ENCODE peak calls at places on chromosomes 4 and X, in eight cellular contexts. I, J, N, P, Z, D, U and W are unnamed samples.

GRCh38 chrX:129790146-129790545 is 10.4 kb downstream of the SASH3 start:
- DNase-seq in P (peak; percentile 8), N (no peak), D (no peak), Z (no peak), U (no peak), I (no peak), J (no peak), W (no peak)

GRCh38 chrX:104118765-104119164 is 6.4 kb downstream of the ZCCHC18 start:
- DNase-seq in D (no peak), U (no peak), N (no peak), J (no peak), Z (no peak), I (no peak), P (no peak), W (no peak)

GRCh38 chrX:142156567-142156966 is 48.5 kb downstream of the MAGEC2 start:
- DNase-seq in U (no peak), I (no peak), D (no peak), J (no peak), N (peak; percentile 53), Z (no peak), P (no peak), W (no peak)

GRCh38 chrX:69107747-69108410 is 57.4 kb downstream of the PJA1 start:
- DNase-seq in U (no peak), D (no peak), N (no peak), Z (no peak), J (no peak), P (no peak), I (no peak), W (no peak)

GRCh38 chr4:102338405-102338804 is 6.9 kb downstream of the SLC39A8 start:
- DNase-seq in J (no peak), D (no peak), I (no peak), N (no peak), Z (no peak), P (no peak), U (no peak), W (no peak)

GRCh38 chr4:134365852-134366251 is 164.3 kb upstream of the PABPC4L start:
- DNase-seq in P (no peak), Z (no peak), U (no peak), N (no peak), J (no peak), I (no peak), D (no peak), W (no peak)

GRCh38 chr4:8040607-8041006 is 100.9 kb upstream of the AFAP1 start:
- DNase-seq in U (no peak), N (no peak), I (no peak), D (no peak), Z (no peak), P (no peak), J (no peak), W (no peak)

GRCh38 chr4:125084608-125085007 is 230.1 kb upstream of the FAT4 start:
- DNase-seq in I (no peak), J (no peak), Z (no peak), U (no peak), N (no peak), P (no peak), D (no peak), W (no peak)

GRCh38 chr4:188162698-188163097 is 23.5 kb downstream of the TRIML1 start:
- DNase-seq in D (no peak), P (no peak), J (no peak), N (peak; percentile 28), U (no peak), Z (no peak), I (no peak), W (no peak)

GRCh38 chr4:94827481-94828110 is 69.8 kb downstream of the BMPR1B start:
- DNase-seq in D (no peak), Z (no peak), I (no peak), N (no peak), P (no peak), U (peak; percentile 28), J (no peak), W (no peak)

GRCh38 chr4:124203613-124204284 is 508.8 kb downstream of the ANKRD50 start:
- DNase-seq in D (no peak), J (no peak), Z (no peak), P (no peak), N (no peak), U (no peak), I (no peak), W (no peak)

GRCh38 chr4:124334119-124334518 is 378.4 kb downstream of the ANKRD50 start:
- DNase-seq in I (no peak), J (no peak), D (no peak), N (no peak), Z (no peak), U (peak; percentile 10), P (no peak), W (no peak)

GRCh38 chrX:153634832-153635231 is 12.2 kb upstream of the DUSP9 start:
- DNase-seq in P (peak; percentile 55), J (peak; percentile 53), Z (no peak), D (no peak), N (no peak), U (no peak), I (no peak), W (no peak)

GRCh38 chrX:153637121-153638040 is 9.6 kb upstream of the DUSP9 start:
- DNase-seq in D (no peak), P (no peak), U (no peak), J (no peak), I (no peak), Z (no peak), N (no peak), W (no peak)

GRCh38 chrX:153635388-153635787 is 11.6 kb upstream of the DUSP9 start:
- DNase-seq in D (no peak), J (no peak), Z (no peak), U (no peak), N (no peak), P (peak; percentile 44), I (no peak), W (no peak)

GRCh38 chrX:153636716-153637115 is 10.3 kb upstream of the DUSP9 start:
- DNase-seq in Z (no peak), N (no peak), U (no peak), I (no peak), J (no peak), P (peak; percentile 40), D (no peak), W (no peak)

DNA sequence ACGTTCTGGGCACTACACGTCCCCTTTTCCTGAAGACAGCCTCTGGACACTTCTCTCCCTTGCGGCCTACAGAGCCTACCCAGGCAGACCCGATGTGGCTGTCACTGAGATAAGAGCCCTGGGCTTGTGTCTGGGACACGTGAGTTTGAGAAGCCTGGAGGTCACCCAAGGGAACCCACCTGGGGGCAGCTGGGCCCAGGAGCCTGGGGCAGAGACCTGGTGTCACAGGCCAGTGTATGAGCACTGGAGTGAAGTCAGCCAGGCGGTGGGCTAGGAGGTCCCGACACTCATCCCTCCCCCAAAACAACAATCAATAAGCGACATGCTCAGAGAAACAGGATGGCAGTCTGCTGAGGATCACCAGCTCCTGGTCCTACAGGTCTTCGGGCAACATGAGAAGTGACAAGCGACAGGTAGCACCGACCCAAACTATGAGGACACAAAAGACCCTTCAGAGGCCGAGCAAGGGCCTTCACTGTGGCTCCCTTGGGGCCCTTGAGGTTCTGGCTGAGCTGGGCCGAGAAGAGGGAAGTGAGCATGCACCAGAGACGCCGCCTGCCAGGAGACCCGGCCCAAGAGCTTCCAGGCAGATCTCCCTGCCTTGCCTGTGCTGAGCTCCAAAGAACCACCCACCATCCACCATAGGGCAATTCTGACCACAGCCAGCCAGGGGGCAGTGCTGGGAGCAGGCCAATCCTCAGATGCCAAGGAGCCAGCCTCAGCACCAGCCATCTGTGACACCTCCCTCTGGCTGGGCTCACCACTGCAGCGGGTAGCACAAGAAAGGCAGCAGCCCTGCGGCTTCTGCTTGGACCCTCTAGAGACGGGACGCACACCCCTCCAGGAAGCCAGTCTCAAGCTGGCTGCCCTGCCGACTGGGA is 11.0 kb upstream of the DUSP9 start:
- DNase-seq in Z (no peak), U (peak; percentile 79), I (no peak), D (no peak), N (peak; percentile 68), J (no peak), P (peak; percentile 50), W (no peak)
- TF ChIP-seq CTCF in Z (no peak), U (peak; percentile 41), I (no peak), D (peak; percentile 33), N (no peak), J (no peak), P (no peak), W (no peak)

GRCh38 chrX:18674788-18675735 is 3.2 kb upstream of the RS1 start:
- DNase-seq in P (peak; percentile 85), D (peak; percentile 64), Z (peak; percentile 52), U (peak; percentile 62), I (peak; percentile 78), N (peak; percentile 79), J (peak; percentile 71), W (peak; percentile 80)

GRCh38 chrX:18676050-18676449 is 4.1 kb upstream of the RS1 start:
- DNase-seq in I (no peak), P (no peak), N (no peak), Z (no peak), D (no peak), U (no peak), J (no peak), W (no peak)

GRCh38 chrX:18677140-18677834 is 5.4 kb upstream of the RS1 start:
- DNase-seq in Z (no peak), I (peak; percentile 13), D (no peak), N (no peak), P (no peak), U (no peak), J (no peak), W (no peak)

GRCh38 chrX:18674417-18674787 is 2.5 kb upstream of the RS1 start:
- DNase-seq in D (no peak), P (peak; percentile 66), I (peak; percentile 25), N (peak; percentile 53), Z (no peak), J (peak; percentile 16), U (peak; percentile 30), W (peak; percentile 67)

GRCh38 chrX:18676470-18676869 is 4.6 kb upstream of the RS1 start:
- DNase-seq in U (peak; percentile 50), I (no peak), D (no peak), N (peak; percentile 48), P (no peak), J (no peak), Z (no peak), W (no peak)
- TF ChIP-seq EP300 in U (no peak), I (no peak), D (no peak), N (no peak), P (no peak), J (no peak), Z (no peak), W (no peak)

GRCh38 chr4:99457270-99457669 is 22.1 kb upstream of the ADH7 start:
- DNase-seq in D (no peak), Z (no peak), I (no peak), U (no peak), N (no peak), P (no peak), J (no peak), W (no peak)
- TF ChIP-seq CTCF in D (no peak), Z (no peak), I (no peak), U (no peak), N (no peak), P (no peak), J (no peak), W (no peak)

GRCh38 chrX:10755477-10756334 is 135.3 kb upstream of the MID1 start:
- DNase-seq in P (no peak), U (peak; percentile 39), I (no peak), J (no peak), N (no peak), Z (no peak), D (no peak), W (no peak)

GRCh38 chrX:10759400-10759799 is 139.0 kb upstream of the MID1 start:
- DNase-seq in N (peak; percentile 46), I (no peak), U (no peak), P (no peak), Z (no peak), J (no peak), D (no peak), W (no peak)

GRCh38 chrX:10756365-10756915 is 136.1 kb upstream of the MID1 start:
- DNase-seq in U (peak; percentile 56), Z (no peak), D (no peak), J (peak; percentile 16), P (no peak), N (no peak), I (no peak), W (no peak)

GRCh38 chrX:10761447-10761846 is 141.1 kb upstream of the MID1 start:
- DNase-seq in Z (no peak), I (no peak), J (no peak), P (no peak), D (no peak), U (no peak), N (no peak), W (no peak)
- TF ChIP-seq EP300 in Z (no peak), I (no peak), J (no peak), P (no peak), D (no peak), U (no peak), N (no peak), W (no peak)